ENCODE peak calls at places on chromosome 19, in four cellular contexts. C, Y, G and Z are unnamed samples.

GRCh38 chr19:16830679-16831078 is 1.5 kb downstream of the SIN3B start:
- DNase-seq in G (no peak), C (no peak), Y (no peak), Z (no peak)

GRCh38 chr19:36058481-36059179 is 3.9 kb downstream of the WDR62 start:
- DNase-seq in Y (no peak), C (no peak), G (no peak), Z (no peak)

GRCh38 chr19:37227996-37228395 is 10.0 kb downstream of the ZNF383 start:
- DNase-seq in Y (peak; percentile 52), C (no peak), G (no peak), Z (no peak)

GRCh38 chr19:49421039-49421877 is 2.0 kb downstream of the PTH2 start:
- DNase-seq in Y (peak; percentile 72), G (peak; percentile 11), C (peak; percentile 81), Z (peak; percentile 88)

GRCh38 chr19:5805465-5806132 is 732 bp downstream of the NRTN start:
- DNase-seq in Y (peak; percentile 76), G (peak; percentile 70), C (peak; percentile 85), Z (peak; percentile 82)

GRCh38 chr19:2561895-2562294 is 86.0 kb downstream of the GADD45B start:
- DNase-seq in Y (peak; percentile 74), C (no peak), G (peak; percentile 62), Z (no peak)

GRCh38 chr19:6852001-6852400 is 35.4 kb upstream of the ADGRE1 start:
- DNase-seq in G (no peak), Y (no peak), C (no peak), Z (no peak)

GRCh38 chr19:872266-872951 is 12.9 kb downstream of the CFD start:
- DNase-seq in C (peak; percentile 76), G (peak; percentile 77), Y (peak; percentile 91), Z (no peak)

GRCh38 chr19:927044-927706 is 1.3 kb downstream of the ARID3A start:
- DNase-seq in Y (no peak), G (no peak), C (no peak), Z (no peak)

GRCh38 chr19:51158474-51159129 is 16.5 kb downstream of the SIGLEC7 start:
- DNase-seq in Y (peak; percentile 92), G (peak; percentile 67), C (peak; percentile 57), Z (peak; percentile 31)

GRCh38 chr19:38869836-38870607 is 8.1 kb downstream of the RINL start:
- DNase-seq in G (peak; percentile 91), C (no peak), Y (peak; percentile 95), Z (peak; percentile 77)

GRCh38 chr19:6414033-6414643 is 10.5 kb downstream of the KHSRP start:
- DNase-seq in Y (no peak), G (no peak), C (no peak), Z (no peak)

GRCh38 chr19:7751157-7751783 is 3.9 kb upstream of the CD209 start:
- DNase-seq in C (no peak), G (no peak), Y (peak; percentile 61), Z (no peak)